ENCODE peak calls at places on chromosomes 13 and 19, in nine cellular contexts. B is neural progenitor cell, Z is lower leg skin, X is mucosa of descending colon, R is tibial nerve, F is Calu3, I is fibroblast of the aortic adventitia, A is HL-60, C is GM23338. Q is an unnamed sample.

GRCh38 chr13:35936579-35936978 is 194.6 kb downstream of the DCLK1 start:
- DNase-seq in A (no peak), R (no peak), Z (no peak), F (no peak), B (no peak), C (no peak), X (no peak), I (no peak), Q (no peak)

GRCh38 chr13:100540621-100541020 is 48.0 kb downstream of the GGACT start:
- DNase-seq in A (no peak), I (peak; percentile 10), B (no peak), C (no peak), R (no peak), X (no peak), Z (no peak), F (no peak), Q (no peak)

GRCh38 chr13:105291987-105292386 is 1243.5 kb downstream of the EFNB2 start:
- DNase-seq in X (no peak), Z (no peak), I (no peak), C (no peak), A (peak; percentile 62), R (no peak), B (no peak), F (no peak), Q (no peak)

GRCh38 chr13:51783432-51784094 is 20.4 kb downstream of the DHRS12 start:
- DNase-seq in A (no peak), C (no peak), Z (no peak), F (no peak), X (no peak), B (no peak), R (no peak), I (no peak), Q (no peak)

GRCh38 chr19:51148571-51148970 is 6.5 kb downstream of the SIGLEC7 start:
- DNase-seq in I (no peak), X (no peak), B (no peak), Z (no peak), A (peak; percentile 12), F (no peak), C (no peak), R (no peak), Q (no peak)

GRCh38 chr13:78875792-78876580 is 217.0 kb upstream of the OBI1 start:
- DNase-seq in F (peak; percentile 11), C (peak; percentile 67), B (peak; percentile 9), X (peak; percentile 3), I (no peak), R (no peak), Z (no peak), A (peak; percentile 26), Q (no peak)

GRCh38 chr19:29308977-29309520 is 96.1 kb upstream of the UQCRFS1 start:
- DNase-seq in X (no peak), R (no peak), A (no peak), Z (no peak), F (no peak), C (peak; percentile 64), I (no peak), B (peak; percentile 46), Q (no peak)

GRCh38 chr19:5073153-5073844 is 104.4 kb downstream of the KDM4B start:
- DNase-seq in I (no peak), F (no peak), A (no peak), R (no peak), C (peak; percentile 51), B (no peak), X (no peak), Z (no peak), Q (no peak)

GRCh38 chr19:50719566-50719965 is at the start of gene SHANK1:
- DNase-seq in X (no peak), F (no peak), R (no peak), C (peak; percentile 85), A (no peak), B (peak; percentile 64), I (no peak), Z (no peak), Q (no peak)

GRCh38 chr13:74891610-74892009 is 590.4 kb downstream of the TBC1D4 start:
- DNase-seq in Z (no peak), R (no peak), B (no peak), X (no peak), I (peak; percentile 12), F (no peak), C (no peak), A (no peak), Q (no peak)

GRCh38 chr19:37987356-37988332 is 80.6 kb downstream of the SIPA1L3 start:
- DNase-seq in Z (no peak), B (peak; percentile 51), R (no peak), C (peak; percentile 77), F (no peak), I (no peak), X (peak; percentile 73), A (no peak), Q (no peak)
- TF ChIP-seq CTCF in Z (no peak), B (peak; percentile 62), R (no peak), C (peak; percentile 67), F (peak; percentile 9), I (no peak), X (no peak), A (no peak), Q (no peak)

DNA sequence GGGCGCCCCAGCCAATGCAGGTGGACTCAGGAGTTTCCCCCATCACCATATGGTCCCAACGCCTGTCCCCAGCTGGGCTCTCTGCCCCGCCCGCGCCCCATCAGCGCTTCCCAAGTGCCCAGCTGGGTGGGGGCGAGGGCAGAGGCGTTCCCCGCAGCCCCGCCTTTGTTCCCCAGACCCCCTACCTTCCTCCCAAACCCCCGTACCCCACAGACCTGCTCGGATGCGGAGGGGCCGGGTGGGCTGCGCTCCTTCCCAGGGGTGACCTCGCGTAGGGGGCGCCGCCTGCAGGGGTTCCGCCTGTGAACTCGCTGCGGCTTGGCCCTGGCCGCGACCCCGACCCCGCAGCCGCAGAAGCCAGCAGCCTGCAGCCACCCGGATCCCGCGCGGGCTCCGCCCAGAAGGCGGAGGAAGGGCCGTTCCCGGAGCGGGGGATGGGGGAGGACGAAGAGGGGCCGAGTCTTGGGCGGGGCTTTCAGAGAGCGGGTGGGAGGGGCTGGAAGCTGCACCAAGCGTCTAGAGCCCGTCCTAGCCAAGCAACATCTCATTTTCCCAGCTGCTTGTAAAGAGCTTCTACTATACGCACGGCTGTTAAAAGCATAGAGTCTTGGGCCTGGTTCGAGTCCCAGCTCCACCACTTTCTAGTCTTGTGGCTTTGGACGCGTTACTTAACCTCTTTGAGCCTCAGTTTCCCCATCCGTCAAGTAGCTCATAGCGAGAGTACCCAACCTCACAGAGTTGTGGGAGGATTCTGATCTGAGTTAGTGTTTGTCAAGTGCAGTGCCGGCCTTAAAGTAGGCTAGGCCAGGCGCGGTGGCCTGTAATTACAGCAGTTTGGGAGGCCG is at the start of gene RAB3D:
- DNase-seq in A (peak; percentile 94), B (peak; percentile 96), Z (peak; percentile 99), C (peak; percentile 98), X (peak; percentile 96), F (peak; percentile 81), I (peak; percentile 87), R (peak; percentile 85), Q (peak; percentile 87)
- TF ChIP-seq CTCF in A (no peak), B (no peak), Z (no peak), C (no peak), X (no peak), F (no peak), I (no peak), R (no peak), Q (no peak)

GRCh38 chr19:12774588-12775555 is at the start of gene HOOK2:
- DNase-seq in B (peak; percentile 37), A (no peak), F (peak; percentile 87), Z (peak; percentile 94), R (peak; percentile 25), C (peak; percentile 97), X (peak; percentile 98), I (no peak), Q (no peak)

GRCh38 chr19:12770922-12771321 is 4.4 kb downstream of the HOOK2 start:
- DNase-seq in B (no peak), R (no peak), Z (no peak), F (no peak), X (no peak), C (no peak), I (no peak), A (no peak), Q (no peak)

GRCh38 chr19:12772323-12772722 is 3.0 kb downstream of the HOOK2 start:
- DNase-seq in X (no peak), R (no peak), B (no peak), Z (no peak), C (no peak), I (peak; percentile 18), F (no peak), A (no peak), Q (no peak)

GRCh38 chr19:12777217-12778019 is 2.1 kb upstream of the HOOK2 start:
- DNase-seq in X (peak; percentile 87), F (peak; percentile 87), B (peak; percentile 89), Z (peak; percentile 96), I (peak; percentile 80), C (peak; percentile 93), R (no peak), A (peak; percentile 81), Q (peak; percentile 73)

GRCh38 chr19:12773571-12773970 is 1.8 kb downstream of the HOOK2 start:
- DNase-seq in X (no peak), C (no peak), R (no peak), A (no peak), I (peak; percentile 55), B (no peak), F (no peak), Z (no peak), Q (no peak)
- TF ChIP-seq CTCF in X (no peak), C (peak; percentile 29), R (no peak), A (no peak), I (peak; percentile 58), B (peak; percentile 22), F (no peak), Z (no peak), Q (no peak)

GRCh38 chr13:25890671-25891212 is 161.1 kb downstream of the SHISA2 start:
- DNase-seq in I (no peak), C (no peak), R (no peak), F (no peak), B (no peak), Z (no peak), A (no peak), X (no peak), Q (no peak)

GRCh38 chr13:25887962-25888655 is 163.7 kb downstream of the SHISA2 start:
- DNase-seq in Z (no peak), F (no peak), C (no peak), B (no peak), R (no peak), A (no peak), I (no peak), X (no peak), Q (no peak)

GRCh38 chr13:25882732-25883357 is 169.0 kb downstream of the SHISA2 start:
- DNase-seq in C (no peak), X (no peak), B (peak; percentile 39), I (no peak), F (no peak), R (no peak), A (no peak), Z (no peak), Q (no peak)

GRCh38 chr13:25885418-25885817 is 166.4 kb downstream of the SHISA2 start:
- DNase-seq in I (no peak), X (no peak), B (no peak), A (no peak), C (no peak), F (no peak), Z (no peak), R (no peak), Q (no peak)

GRCh38 chr13:25886438-25887214 is 165.2 kb downstream of the SHISA2 start:
- DNase-seq in C (no peak), X (no peak), Z (no peak), I (no peak), F (no peak), R (no peak), B (no peak), A (no peak), Q (no peak)
- TF ChIP-seq CTCF in C (no peak), X (no peak), Z (no peak), I (no peak), F (no peak), R (no peak), B (no peak), A (no peak), Q (no peak)